ENCODE peak calls at places on chromosomes 11 and 22, in four cellular contexts. C, O, Z and Y are unnamed samples.

GRCh38 chr22:27581688-27582087 is 219.9 kb downstream of the MN1 start:
- DNase-seq in C (no peak), O (no peak), Z (no peak), Y (no peak)

GRCh38 chr11:83285131-83285770 is 916 bp downstream of the CCDC90B start:
- DNase-seq in C (no peak), O (no peak), Z (no peak), Y (no peak)

GRCh38 chr22:37561209-37562048 is 1.1 kb downstream of the CDC42EP1 start:
- DNase-seq in C (peak; percentile 96), O (peak; percentile 74), Z (peak; percentile 73), Y (no peak)

GRCh38 chr22:18056161-18056666 is 21.6 kb upstream of the PEX26 start:
- DNase-seq in C (no peak), O (no peak), Z (no peak), Y (no peak)

GRCh38 chr11:126392638-126393023 is 37.1 kb downstream of the ST3GAL4 start:
- DNase-seq in C (no peak), O (no peak), Z (no peak), Y (no peak)

GRCh38 chr22:45602824-45603301 is 68.8 kb upstream of the ATXN10 start:
- DNase-seq in C (peak; percentile 83), O (no peak), Z (peak; percentile 80), Y (no peak)

GRCh38 chr11:6586434-6587359 is 16.7 kb downstream of the RRP8 start:
- DNase-seq in C (no peak), O (no peak), Z (no peak), Y (no peak)

GRCh38 chr22:23397618-23398567 is 182.2 kb downstream of the IGLL1 start:
- DNase-seq in C (no peak), O (no peak), Z (no peak), Y (no peak)

GRCh38 chr22:23281406-23282088 is 101.2 kb downstream of the BCR start:
- DNase-seq in C (peak; percentile 93), O (peak; percentile 64), Z (peak; percentile 19), Y (peak; percentile 77)

GRCh38 chr11:107591098-107591445 is at the start of gene ELMOD1:
- DNase-seq in C (peak; percentile 72), O (peak; percentile 50), Z (no peak), Y (no peak)

GRCh38 chr22:27627444-27627833 is 174.1 kb downstream of the MN1 start:
- DNase-seq in C (peak; percentile 67), O (no peak), Z (peak; percentile 44), Y (no peak)

DNA sequence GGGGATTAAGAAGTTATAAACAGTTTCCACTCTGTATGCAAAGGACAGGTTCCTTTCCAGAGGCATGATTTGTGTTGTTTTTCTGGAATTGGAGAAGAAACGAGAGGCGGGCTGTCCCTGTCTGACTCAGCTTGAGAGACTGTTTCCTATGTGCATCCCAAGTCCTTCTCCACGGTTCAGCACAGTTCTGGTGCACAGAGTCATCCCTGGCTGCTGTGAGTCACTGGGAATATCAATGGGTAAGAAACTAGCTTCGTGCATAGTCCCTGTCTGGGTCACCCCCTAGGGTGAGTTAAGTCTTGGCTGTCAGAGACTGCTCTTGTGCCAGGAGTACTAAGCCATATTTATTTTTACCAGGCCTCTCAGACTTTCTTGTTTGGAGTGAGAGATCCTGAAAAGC is 2.4 kb upstream of the LRP4 start:
- DNase-seq in C (no peak), O (peak; percentile 63), Z (no peak), Y (no peak)
- TF ChIP-seq REST in C (no peak), O (no peak), Z (no peak), Y (no peak)

GRCh38 chr22:31001124-31001770 is 32.2 kb downstream of the TUG1 start:
- DNase-seq in C (no peak), O (no peak), Z (no peak), Y (no peak)
- TF ChIP-seq REST in C (no peak), O (no peak), Z (no peak), Y (no peak)

GRCh38 chr11:18789942-18790341 is 1.7 kb downstream of the PTPN5 start:
- DNase-seq in C (no peak), O (no peak), Z (no peak), Y (no peak)

GRCh38 chr11:18792066-18792591 is 531 bp upstream of the PTPN5 start:
- DNase-seq in C (peak; percentile 37), O (no peak), Z (no peak), Y (no peak)

GRCh38 chr11:18792827-18793226 is 1.2 kb upstream of the PTPN5 start:
- DNase-seq in C (no peak), O (no peak), Z (no peak), Y (no peak)

GRCh38 chr11:18790820-18791174 is 801 bp downstream of the PTPN5 start:
- DNase-seq in C (no peak), O (no peak), Z (no peak), Y (no peak)

GRCh38 chr11:18791175-18792065 is at the start of gene PTPN5:
- DNase-seq in C (peak; percentile 75), O (no peak), Z (no peak), Y (no peak)
- TF ChIP-seq REST in C (no peak), O (no peak), Z (no peak), Y (no peak)

GRCh38 chr11:92839450-92839849 is 130.0 kb upstream of the MTNR1B start:
- DNase-seq in C (no peak), O (no peak), Z (no peak), Y (no peak)

GRCh38 chr11:92844197-92844596 is 125.3 kb upstream of the MTNR1B start:
- DNase-seq in C (no peak), O (no peak), Z (no peak), Y (no peak)

GRCh38 chr11:92838655-92839334 is 130.7 kb upstream of the MTNR1B start:
- DNase-seq in C (peak; percentile 61), O (no peak), Z (no peak), Y (no peak)

GRCh38 chr11:92843455-92843854 is 126.0 kb upstream of the MTNR1B start:
- DNase-seq in C (no peak), O (no peak), Z (no peak), Y (no peak)

DNA sequence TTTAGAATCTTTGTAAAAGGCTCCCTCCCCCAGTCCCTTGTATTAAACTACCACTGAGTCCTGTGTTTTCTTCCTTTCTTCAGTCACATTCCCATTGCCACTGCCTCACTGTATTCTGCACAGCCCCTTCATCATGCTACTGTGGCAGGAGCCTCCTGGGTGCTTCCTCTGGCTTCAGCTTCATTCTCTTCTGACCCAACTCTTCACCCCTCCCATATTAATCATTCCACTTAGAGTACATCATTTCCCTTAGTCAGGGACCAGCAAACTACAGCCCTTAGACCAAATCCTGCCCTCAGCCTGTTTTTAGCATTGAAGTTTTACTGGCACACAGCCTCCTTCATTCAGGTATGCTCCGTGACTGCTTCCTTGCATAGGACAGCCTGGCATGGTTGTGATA is 127.7 kb upstream of the MTNR1B start:
- DNase-seq in C (no peak), O (no peak), Z (no peak), Y (no peak)
- TF ChIP-seq REST in C (no peak), O (no peak), Z (no peak), Y (no peak)

DNA sequence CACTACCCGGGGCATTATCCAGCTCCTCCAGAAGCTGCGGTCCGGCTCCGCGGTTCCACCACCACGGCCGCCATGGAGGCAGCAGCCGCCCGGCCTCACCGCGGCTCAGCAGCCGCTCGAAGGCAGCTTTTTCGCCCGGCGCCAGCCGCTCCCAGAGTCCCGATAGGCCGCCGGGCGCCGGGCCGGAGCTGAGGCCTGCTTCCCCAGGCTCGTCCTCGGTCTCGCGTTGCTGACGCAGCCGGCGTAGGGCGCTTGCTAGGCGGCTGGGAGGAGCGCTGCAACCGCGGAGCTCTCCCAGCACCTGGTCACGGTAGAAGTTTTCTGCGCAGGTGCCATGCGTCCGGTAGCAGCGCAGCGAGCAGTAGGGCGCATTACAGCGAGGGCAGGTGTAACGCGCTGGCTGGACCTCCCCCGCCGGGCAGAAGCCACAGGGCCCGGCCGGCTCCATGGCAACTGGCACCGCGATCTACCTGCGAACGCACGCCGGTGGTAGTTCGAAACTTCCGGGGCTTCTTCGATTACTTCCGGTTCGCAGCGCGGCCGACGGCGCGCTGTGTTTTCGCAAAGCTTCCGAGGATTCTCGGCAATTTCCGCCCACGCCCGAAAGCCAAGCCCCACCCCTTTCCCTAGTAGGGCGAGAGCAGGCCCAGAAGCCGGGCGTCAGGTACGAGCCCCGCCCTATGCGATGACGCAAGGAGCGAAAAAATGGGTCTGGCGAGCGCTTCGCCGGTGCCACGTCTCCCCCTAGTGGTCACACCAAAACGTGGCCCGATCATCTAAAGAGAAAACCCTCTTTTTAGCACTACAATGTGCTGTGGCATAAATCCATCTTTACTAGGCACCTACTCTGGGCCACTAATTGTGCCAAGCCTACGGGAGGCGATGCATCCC is at the start of gene ZNHIT2:
- DNase-seq in C (peak; percentile 99), O (peak; percentile 82), Z (peak; percentile 98), Y (peak; percentile 100)
- TF ChIP-seq REST in C (no peak), O (no peak), Z (no peak), Y (no peak)

GRCh38 chr11:36509694-36510566 is at the start of gene TRAF6:
- DNase-seq in C (peak; percentile 94), O (peak; percentile 62), Z (peak; percentile 70), Y (peak; percentile 65)
- TF ChIP-seq REST in C (no peak), O (no peak), Z (no peak), Y (peak; percentile 29)

GRCh38 chr11:19648321-19648720 is 64.3 kb upstream of the NAV2 start:
- DNase-seq in C (no peak), O (no peak), Z (no peak), Y (no peak)

GRCh38 chr11:19650929-19651487 is 61.6 kb upstream of the NAV2 start:
- DNase-seq in C (no peak), O (no peak), Z (no peak), Y (no peak)

GRCh38 chr11:19644316-19644715 is 68.3 kb upstream of the NAV2 start:
- DNase-seq in C (no peak), O (no peak), Z (no peak), Y (no peak)

GRCh38 chr11:19646308-19646707 is 66.3 kb upstream of the NAV2 start:
- DNase-seq in C (no peak), O (no peak), Z (no peak), Y (no peak)

DNA sequence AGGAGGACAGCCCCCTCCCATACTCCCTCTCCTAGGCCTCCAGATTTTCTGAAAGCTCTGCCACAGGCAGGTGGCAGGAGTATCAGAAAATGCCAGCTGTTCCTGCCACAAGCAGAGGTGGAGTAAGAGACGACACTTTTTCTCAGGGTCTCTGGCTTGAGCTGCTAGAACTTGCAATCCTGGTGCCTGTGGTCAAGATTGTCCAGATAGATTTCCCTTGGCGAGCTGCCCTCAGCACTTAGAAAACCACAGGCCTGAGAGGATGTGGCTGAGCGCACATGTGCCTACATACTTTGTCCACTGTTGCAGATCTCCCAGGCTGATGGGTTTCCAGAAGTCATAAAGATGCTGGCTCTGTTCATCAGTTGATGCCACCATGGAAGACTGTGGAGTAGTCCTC is 65.7 kb upstream of the NAV2 start:
- DNase-seq in C (no peak), O (no peak), Z (no peak), Y (no peak)
- TF ChIP-seq REST in C (no peak), O (no peak), Z (no peak), Y (no peak)

GRCh38 chr11:17414992-17415391 is 26.5 kb upstream of the KCNJ11 start:
- DNase-seq in C (no peak), O (no peak), Z (no peak), Y (no peak)

GRCh38 chr11:17414317-17414737 is 25.9 kb upstream of the KCNJ11 start:
- DNase-seq in C (no peak), O (no peak), Z (no peak), Y (no peak)

GRCh38 chr11:17418437-17418836 is 30.0 kb upstream of the KCNJ11 start:
- DNase-seq in C (no peak), O (no peak), Z (no peak), Y (no peak)

GRCh38 chr11:17415523-17416104 is 27.2 kb upstream of the KCNJ11 start:
- DNase-seq in C (no peak), O (no peak), Z (no peak), Y (no peak)

GRCh38 chr11:17416492-17416891 is 28.0 kb upstream of the KCNJ11 start:
- DNase-seq in C (no peak), O (no peak), Z (no peak), Y (no peak)
- TF ChIP-seq REST in C (no peak), O (peak; percentile 47), Z (no peak), Y (peak; percentile 67)